ENCODE peak calls at places on chromosomes 7 and 10, in five cellular contexts. I is NCI-H187, P is posterior cingulate gyrus, R is NCI-H510A treated with DMSO at 0.1 percent for 48 hours, J is colonic mucosa. G is an unnamed sample.

GRCh38 chr7:121322460-121322859 is 6.3 kb upstream of the WNT16 start:
- DNase-seq in I (no peak), P (no peak), R (no peak), J (no peak), G (no peak)

GRCh38 chr10:97053285-97053684 is 132.5 kb downstream of the SLIT1 start:
- DNase-seq in I (no peak), P (no peak), R (no peak), J (no peak), G (no peak)

GRCh38 chr7:148501707-148502139 is 88.8 kb upstream of the C7orf33 start:
- DNase-seq in I (no peak), P (no peak), R (peak; percentile 7), J (peak; percentile 44), G (no peak)

GRCh38 chr7:1666779-1667565 is 3.1 kb upstream of the ELFN1 start:
- DNase-seq in I (no peak), P (peak; percentile 73), R (peak; percentile 27), J (no peak), G (no peak)

GRCh38 chr10:92990615-92991014 is 70.0 kb upstream of the CYP26C1 start:
- DNase-seq in I (no peak), P (no peak), R (no peak), J (no peak), G (no peak)

GRCh38 chr7:30028749-30029635 is 780 bp downstream of the PLEKHA8 start:
- DNase-seq in I (no peak), P (peak; percentile 87), R (no peak), J (peak; percentile 63), G (peak; percentile 45)

GRCh38 chr10:21402606-21403083 is 122.8 kb downstream of the SKIDA1 start:
- DNase-seq in I (no peak), P (no peak), R (no peak), J (no peak), G (no peak)

GRCh38 chr7:107147464-107148214 is 21.2 kb upstream of the HBP1 start:
- DNase-seq in I (no peak), P (no peak), R (peak; percentile 8), J (no peak), G (peak; percentile 5)

GRCh38 chr10:111113961-111114830 is 37.4 kb downstream of the ADRA2A start:
- DNase-seq in I (no peak), P (no peak), R (no peak), J (no peak), G (peak; percentile 89)

GRCh38 chr10:27158421-27158820 is 3.3 kb downstream of the MASTL start:
- DNase-seq in I (no peak), P (no peak), R (no peak), J (no peak), G (no peak)

GRCh38 chr7:98617051-98617959 is at the start of gene NPTX2:
- DNase-seq in I (peak; percentile 92), P (peak; percentile 93), R (peak; percentile 57), J (peak; percentile 45), G (no peak)

GRCh38 chr10:58385784-58386112 is 538 bp downstream of the TFAM start:
- DNase-seq in I (no peak), P (peak; percentile 70), R (peak; percentile 25), J (peak; percentile 64), G (no peak)

GRCh38 chr10:11687357-11687771 is 54.8 kb upstream of the ECHDC3 start:
- DNase-seq in I (no peak), P (no peak), R (no peak), J (no peak), G (no peak)

GRCh38 chr7:18541189-18541870 is 45.8 kb downstream of the HDAC9 start:
- DNase-seq in I (no peak), P (no peak), R (no peak), J (no peak), G (no peak)

GRCh38 chr7:35723011-35723410 is 28.1 kb upstream of the HERPUD2 start:
- DNase-seq in I (no peak), P (no peak), R (no peak), J (no peak), G (no peak)

GRCh38 chr7:55173671-55174070 is 154.9 kb downstream of the EGFR start:
- DNase-seq in I (no peak), P (no peak), R (no peak), J (no peak), G (no peak)